ENCODE peak calls at places on chromosome 1, in six cellular contexts. X, W, N, Q, O and K are unnamed samples.

GRCh38 chr1:151175910-151176309 is at the start of gene TMOD4:
- DNase-seq in X (peak), W (no peak), N (no peak), Q (no peak), O (no peak), K (no peak)

GRCh38 chr1:28436211-28436769 is 66.8 kb downstream of the PHACTR4 start:
- DNase-seq in X (no peak), W (no peak), N (no peak), Q (no peak), O (no peak), K (no peak)

GRCh38 chr1:204751883-204752687 is 66.5 kb upstream of the LRRN2 start:
- DNase-seq in X (no peak), W (no peak), N (peak), Q (peak), O (no peak), K (no peak)

GRCh38 chr1:32647308-32648134 is 2.8 kb downstream of the ZBTB8OS start:
- DNase-seq in X (no peak), W (no peak), N (no peak), Q (no peak), O (no peak), K (no peak)

GRCh38 chr1:240608707-240609106 is 3.2 kb downstream of the GREM2 start:
- DNase-seq in X (no peak), W (no peak), N (no peak), Q (no peak), O (no peak), K (no peak)

GRCh38 chr1:174692313-174692712 is 244.5 kb downstream of the GPR52 start:
- DNase-seq in X (peak), W (no peak), N (no peak), Q (peak), O (peak), K (no peak)

GRCh38 chr1:226948051-226948450 is 8.0 kb downstream of the COQ8A start:
- DNase-seq in X (no peak), W (no peak), N (peak), Q (no peak), O (no peak), K (no peak)

GRCh38 chr1:205704891-205705290 is 24.6 kb upstream of the SLC45A3 start:
- DNase-seq in X (no peak), W (no peak), N (no peak), Q (no peak), O (no peak), K (no peak)

GRCh38 chr1:164601399-164602141 is 42.6 kb downstream of the PBX1 start:
- DNase-seq in X (no peak), W (no peak), N (no peak), Q (no peak), O (no peak), K (no peak)

GRCh38 chr1:245810789-245811337 is 656.1 kb downstream of the KIF26B start:
- DNase-seq in X (no peak), W (no peak), N (no peak), Q (no peak), O (no peak), K (no peak)

GRCh38 chr1:48853006-48853405 is 76.3 kb upstream of the BEND5 start:
- DNase-seq in X (peak), W (no peak), N (no peak), Q (peak), O (no peak), K (peak)

GRCh38 chr1:57620589-57620988 is 196.7 kb upstream of the DAB1 start:
- DNase-seq in X (no peak), W (no peak), N (no peak), Q (no peak), O (no peak), K (no peak)

GRCh38 chr1:204493882-204494280 is 724 bp downstream of the PIK3C2B start:
- DNase-seq in X (no peak), W (peak), N (peak), Q (peak), O (no peak), K (no peak)

GRCh38 chr1:200487650-200488049 is 77.8 kb upstream of the ZNF281 start:
- DNase-seq in X (peak), W (no peak), N (no peak), Q (no peak), O (no peak), K (no peak)

GRCh38 chr1:23718482-23718881 is 24.8 kb upstream of the ELOA start:
- DNase-seq in X (peak), W (no peak), N (no peak), Q (peak), O (no peak), K (no peak)

GRCh38 chr1:232697191-232697590 is 67.3 kb upstream of the SIPA1L2 start:
- DNase-seq in X (no peak), W (no peak), N (no peak), Q (no peak), O (no peak), K (no peak)

DNA sequence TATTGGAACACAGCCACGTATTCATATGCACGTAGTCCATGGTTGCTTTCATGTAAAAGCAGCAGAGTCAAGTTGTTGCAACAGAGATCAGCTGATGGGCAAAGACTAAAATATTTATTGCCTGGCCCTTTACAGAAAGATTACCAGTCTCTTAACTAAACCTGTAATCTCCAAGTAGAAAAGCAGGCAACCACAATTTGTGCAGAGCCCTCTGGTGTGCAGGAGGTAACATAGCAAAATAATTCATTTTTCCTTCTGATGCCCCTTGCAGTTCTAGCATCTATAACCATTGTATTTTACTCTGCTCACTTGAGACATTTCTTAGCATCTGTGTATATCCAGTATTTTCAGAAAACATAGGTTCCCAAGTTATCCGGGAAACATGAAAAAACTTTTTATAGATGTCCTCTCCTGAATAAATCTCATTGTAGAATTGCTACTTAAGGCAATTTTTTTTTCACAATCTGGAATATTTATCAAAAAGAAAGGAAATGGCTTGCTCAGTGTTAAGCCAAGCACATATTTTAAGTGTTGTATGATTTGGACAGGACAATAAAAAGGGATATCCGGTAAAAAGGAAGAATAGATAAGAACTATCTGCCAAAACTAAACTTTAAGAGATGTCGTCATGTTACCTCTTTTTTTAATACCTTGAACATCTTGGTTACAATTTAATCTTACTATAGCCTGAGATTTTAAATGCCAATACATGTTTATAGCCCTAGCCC is 430.7 kb downstream of the PLPP3 start:
- DNase-seq in X (no peak), W (no peak), N (no peak), Q (no peak), O (no peak), K (no peak)
- TF ChIP-seq CTCF in X (no peak), W (peak), N (no peak), Q (no peak), O (no peak), K (no peak)

GRCh38 chr1:92790081-92790480 is 5.2 kb upstream of the EVI5 start:
- DNase-seq in X (no peak), W (no peak), N (no peak), Q (no peak), O (no peak), K (no peak)

GRCh38 chr1:92790867-92791266 is 6.0 kb upstream of the EVI5 start:
- DNase-seq in X (no peak), W (no peak), N (no peak), Q (no peak), O (no peak), K (no peak)

GRCh38 chr1:92784051-92784638 is 763 bp downstream of the EVI5 start:
- DNase-seq in X (peak), W (no peak), N (peak), Q (peak), O (peak), K (no peak)

GRCh38 chr1:92786298-92786901 is 1.5 kb upstream of the EVI5 start:
- DNase-seq in X (no peak), W (no peak), N (no peak), Q (no peak), O (no peak), K (no peak)

GRCh38 chr1:92784639-92785500 is at the start of gene EVI5:
- DNase-seq in X (peak), W (peak), N (peak), Q (peak), O (peak), K (peak)
- TF ChIP-seq CTCF in X (no peak), W (no peak), N (no peak), Q (no peak), O (no peak), K (no peak)

GRCh38 chr1:167937709-167938010 is 788 bp upstream of the MPC2 start:
- DNase-seq in X (no peak), W (no peak), N (no peak), Q (no peak), O (no peak), K (no peak)

GRCh38 chr1:167936930-167937708 is at the start of gene MPC2:
- DNase-seq in X (peak), W (peak), N (peak), Q (peak), O (peak), K (peak)

GRCh38 chr1:167934407-167935251 is 1.9 kb upstream of the DCAF6 start:
- DNase-seq in X (peak), W (no peak), N (no peak), Q (no peak), O (peak), K (no peak)

GRCh38 chr1:167935252-167936067 is 1.0 kb upstream of the DCAF6 start:
- DNase-seq in X (peak), W (no peak), N (peak), Q (peak), O (peak), K (no peak)

DNA sequence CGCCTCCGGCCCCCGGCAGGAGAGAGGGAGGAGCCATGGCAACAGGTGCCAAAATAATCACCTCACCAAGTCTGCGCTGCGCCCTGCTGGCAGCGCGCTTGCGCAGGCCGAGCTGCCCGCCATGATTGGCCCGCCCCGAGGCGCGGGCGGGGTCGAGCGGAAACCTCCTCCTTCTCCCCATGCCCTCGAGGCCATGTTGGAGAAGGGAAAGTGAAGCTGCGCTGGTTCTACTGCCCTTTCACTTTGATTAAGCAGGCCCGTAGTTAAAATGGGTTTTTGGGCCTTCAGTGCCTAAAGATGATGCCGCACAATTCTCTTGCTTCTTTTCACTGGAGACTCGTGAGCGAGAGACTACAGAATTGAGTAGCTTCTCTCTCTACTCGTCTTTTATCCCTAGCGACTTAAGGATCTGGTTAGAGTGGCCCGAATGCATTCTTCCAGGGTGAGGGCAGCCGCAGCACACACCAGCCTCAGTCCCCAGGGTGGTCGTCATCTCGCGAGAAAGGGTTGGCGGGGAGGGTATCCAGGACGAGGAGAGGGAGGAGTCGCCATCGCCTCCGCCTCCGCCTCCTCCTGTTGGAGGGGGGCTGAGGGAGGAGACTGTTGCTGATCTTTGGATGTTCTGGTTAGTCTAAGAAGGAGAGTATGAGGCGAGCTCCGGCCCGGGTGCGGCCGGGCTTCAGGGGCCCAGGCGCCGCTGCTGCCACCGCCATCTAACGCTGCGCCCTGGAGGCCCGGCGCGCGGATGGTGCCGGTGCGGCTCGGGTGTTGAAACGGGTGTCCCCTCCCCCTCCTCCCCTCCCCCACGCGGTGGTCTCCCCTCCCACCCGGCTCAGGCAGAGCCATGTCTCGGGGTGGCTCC is at the start of gene DCAF6:
- DNase-seq in X (peak), W (peak), N (peak), Q (peak), O (peak), K (peak)
- TF ChIP-seq CTCF in X (no peak), W (no peak), N (no peak), Q (no peak), O (no peak), K (no peak)

GRCh38 chr1:173562813-173563212 is 40.1 kb downstream of the SLC9C2 start:
- DNase-seq in X (no peak), W (no peak), N (no peak), Q (no peak), O (no peak), K (no peak)
- TF ChIP-seq CTCF in X (no peak), W (no peak), N (no peak), Q (no peak), O (peak), K (peak)